ENCODE peak calls at places on chromosomes 5 and 9, in six cellular contexts. J is GM12878, O is Peyer's patch, D is PC-3, W is sigmoid colon, M is lower lobe of right lung. Y is an unnamed sample.

GRCh38 chr5:155530046-155530445 is 516.5 kb downstream of the KIF4B start:
- DNase-seq in J (no peak), O (no peak), D (no peak), W (no peak), M (no peak), Y (no peak)

GRCh38 chr9:92385001-92385400 is 19.4 kb downstream of the OGN start:
- DNase-seq in J (no peak), O (no peak), D (no peak), W (no peak), M (no peak), Y (no peak)

GRCh38 chr5:122236270-122236669 is 75.8 kb upstream of the SNCAIP start:
- DNase-seq in J (no peak), O (no peak), D (peak; percentile 59), W (no peak), M (no peak), Y (no peak)

GRCh38 chr5:75617746-75618352 is 6.6 kb downstream of the ANKDD1B start:
- DNase-seq in J (no peak), O (no peak), D (no peak), W (no peak), M (no peak), Y (no peak)

GRCh38 chr5:134072471-134073220 is 41.8 kb upstream of the TCF7 start:
- DNase-seq in J (no peak), O (no peak), D (no peak), W (no peak), M (no peak), Y (no peak)

GRCh38 chr9:121510766-121511555 is 11.3 kb upstream of the GGTA1 start:
- DNase-seq in J (no peak), O (no peak), D (no peak), W (no peak), M (no peak), Y (no peak)

GRCh38 chr9:105608685-105609598 is 51.0 kb downstream of the FKTN start:
- DNase-seq in J (peak; percentile 4), O (no peak), D (peak; percentile 55), W (no peak), M (no peak), Y (peak; percentile 77)

GRCh38 chr9:28915256-28915930 is 1342.1 kb upstream of the C9orf72 start:
- DNase-seq in J (no peak), O (no peak), D (peak; percentile 83), W (no peak), M (no peak), Y (peak; percentile 1)

GRCh38 chr9:68887232-68887631 is 126.7 kb downstream of the PRKACG start:
- DNase-seq in J (no peak), O (no peak), D (no peak), W (no peak), M (no peak), Y (no peak)

GRCh38 chr9:127539982-127540663 is 72.0 kb upstream of the STXBP1 start:
- DNase-seq in J (no peak), O (no peak), D (no peak), W (no peak), M (no peak), Y (no peak)

GRCh38 chr5:129122560-129122959 is 28.0 kb downstream of the ISOC1 start:
- DNase-seq in J (no peak), O (no peak), D (peak; percentile 65), W (no peak), M (no peak), Y (no peak)

GRCh38 chr5:10789726-10790125 is 28.7 kb upstream of the DAP start:
- DNase-seq in J (no peak), O (no peak), D (no peak), W (no peak), M (no peak), Y (no peak)

GRCh38 chr5:108339220-108339619 is 42.7 kb downstream of the FBXL17 start:
- DNase-seq in J (no peak), O (no peak), D (peak; percentile 73), W (no peak), M (no peak), Y (peak; percentile 25)

GRCh38 chr9:73037613-73038012 is 84.8 kb upstream of the ALDH1A1 start:
- DNase-seq in J (no peak), O (no peak), D (no peak), W (no peak), M (no peak), Y (no peak)

GRCh38 chr9:118529624-118530214 is 825.5 kb downstream of the TLR4 start:
- DNase-seq in J (peak; percentile 62), O (no peak), D (no peak), W (no peak), M (no peak), Y (no peak)

GRCh38 chr9:73869261-73869660 is 627.9 kb upstream of the RORB start:
- DNase-seq in J (peak; percentile 30), O (no peak), D (peak; percentile 69), W (no peak), M (no peak), Y (peak; percentile 16)

GRCh38 chr5:141647242-141647641 is 4.0 kb downstream of the FCHSD1 start:
- DNase-seq in J (no peak), O (no peak), D (no peak), W (no peak), M (no peak), Y (no peak)

GRCh38 chr9:135156525-135157510 is 69.3 kb downstream of the OLFM1 start:
- DNase-seq in J (no peak), O (no peak), D (peak; percentile 6), W (no peak), M (peak; percentile 59), Y (peak; percentile 19)

GRCh38 chr5:7759951-7760580 is 90.9 kb downstream of the CFAP90 start:
- DNase-seq in J (no peak), O (no peak), D (no peak), W (no peak), M (no peak), Y (no peak)

GRCh38 chr9:76200730-76201129 is 193.5 kb downstream of the RFK start:
- DNase-seq in J (no peak), O (no peak), D (no peak), W (no peak), M (no peak), Y (no peak)

GRCh38 chr5:172494630-172495505 is 40.5 kb upstream of the SH3PXD2B start:
- DNase-seq in J (no peak), O (no peak), D (no peak), W (peak; percentile 42), M (no peak), Y (no peak)

GRCh38 chr5:15421798-15422456 is 78.1 kb upstream of the FBXL7 start:
- DNase-seq in J (no peak), O (no peak), D (no peak), W (no peak), M (no peak), Y (no peak)

GRCh38 chr9:76773051-76773450 is 8.8 kb downstream of the PCA3 start:
- DNase-seq in J (no peak), O (no peak), D (no peak), W (no peak), M (no peak), Y (no peak)

GRCh38 chr9:136921307-136921706 is 23.2 kb downstream of the FBXW5 start:
- DNase-seq in J (no peak), O (no peak), D (no peak), W (no peak), M (no peak), Y (no peak)

GRCh38 chr9:136922540-136922939 is 22.0 kb downstream of the FBXW5 start:
- DNase-seq in J (no peak), O (no peak), D (no peak), W (no peak), M (no peak), Y (no peak)

GRCh38 chr9:136921718-136922117 is 22.8 kb downstream of the FBXW5 start:
- DNase-seq in J (no peak), O (no peak), D (no peak), W (no peak), M (no peak), Y (no peak)

GRCh38 chr9:136920069-136920468 is 24.5 kb downstream of the FBXW5 start:
- DNase-seq in J (no peak), O (no peak), D (no peak), W (no peak), M (no peak), Y (no peak)

DNA sequence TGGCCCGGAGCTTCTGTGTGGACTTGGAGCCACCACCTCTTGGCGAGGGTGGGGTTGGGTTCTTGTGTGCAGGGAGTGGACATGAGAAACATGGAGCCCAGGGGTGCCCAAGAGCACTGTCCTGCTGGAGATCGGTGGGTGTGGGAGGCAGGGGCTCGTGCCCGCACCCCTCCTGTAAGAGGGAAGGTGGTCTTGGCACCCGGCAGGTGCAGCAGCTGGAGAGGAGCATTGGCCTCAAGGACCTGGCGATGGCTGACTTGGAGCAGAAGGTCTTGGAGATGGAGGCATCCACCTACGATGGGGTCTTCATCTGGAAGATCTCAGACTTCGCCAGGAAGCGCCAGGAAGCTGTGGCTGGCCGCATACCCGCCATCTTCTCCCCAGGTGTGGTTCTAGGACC is 23.7 kb downstream of the FBXW5 start:
- DNase-seq in J (no peak), O (no peak), D (no peak), W (no peak), M (no peak), Y (no peak)
- H3K36me3 ChIP-seq in J (peaks cover 40% of the 10 kb centered on the region), O (peaks cover 82% of the 10 kb centered on the region), D (peaks cover 10% of the 10 kb centered on the region), W (peaks cover 27% of the 10 kb centered on the region), M (peaks cover 69% of the 10 kb centered on the region), Y (peaks cover 14% of the 10 kb centered on the region)

DNA sequence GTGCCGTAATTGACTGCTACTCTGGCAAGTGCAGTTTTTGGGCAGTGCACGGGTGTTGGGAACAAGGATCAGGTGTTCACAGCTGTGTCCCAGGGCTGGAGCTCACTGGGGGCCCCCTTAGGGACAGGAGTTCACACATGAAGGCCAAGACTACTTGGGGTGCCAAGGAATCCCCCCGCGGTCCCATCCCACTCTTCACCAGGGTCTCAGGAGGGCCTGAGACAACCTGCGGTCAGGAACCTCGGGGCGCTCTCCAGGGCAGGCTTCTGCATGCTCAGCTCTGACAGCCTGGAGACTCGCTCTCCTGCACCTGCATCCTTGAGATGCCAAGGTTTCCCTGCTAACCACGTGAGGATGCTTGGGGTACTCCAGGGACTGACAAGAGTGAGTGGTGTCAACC is 2.3 kb upstream of the MAN1B1 start:
- DNase-seq in J (no peak), O (no peak), D (no peak), W (peak; percentile 63), M (no peak), Y (no peak)
- H3K27ac ChIP-seq in J (no peak overlapping the region), O (no peak overlapping the region), D (peak overlapping the region; percentile 84), W (no peak overlapping the region), M (no peak overlapping the region), Y (no peak overlapping the region)

DNA sequence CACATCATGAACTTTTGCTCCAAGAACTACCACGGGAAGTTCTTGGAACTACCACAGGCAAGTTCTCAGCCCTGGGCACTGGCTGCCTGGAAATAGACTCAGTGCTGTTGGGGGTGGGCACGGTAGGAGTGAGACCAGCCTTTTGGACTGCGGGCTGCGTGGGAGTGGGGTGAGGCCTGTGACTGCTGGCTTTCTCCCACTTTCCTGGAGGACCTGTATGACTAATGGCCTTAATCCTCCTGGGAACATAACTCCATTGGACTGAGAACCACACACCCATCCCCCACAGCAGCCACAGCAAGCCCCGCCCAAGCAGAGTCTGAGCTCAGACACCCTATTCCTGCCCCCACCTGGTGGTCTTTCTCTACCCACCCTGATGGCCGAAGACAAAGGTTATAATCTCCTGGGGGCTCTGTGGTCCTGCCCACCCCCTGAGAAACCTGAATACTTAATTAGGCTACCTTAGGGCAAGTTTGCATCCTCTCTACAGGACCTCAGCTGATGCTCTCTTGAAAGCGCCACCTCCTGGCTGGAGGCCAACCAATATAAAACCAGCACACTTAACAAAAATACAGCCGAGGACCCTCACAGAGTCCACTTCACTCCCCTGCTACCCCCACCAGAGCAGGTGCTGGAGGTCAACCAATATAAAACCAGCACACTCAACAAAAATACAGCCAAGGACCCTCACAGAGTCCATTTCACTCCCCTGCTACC is 112.6 kb downstream of the CACNA1B start:
- DNase-seq in J (no peak), O (no peak), D (no peak), W (peak; percentile 37), M (no peak), Y (no peak)
- H3K4me3 ChIP-seq in J (no peak overlapping the region), O (no peak overlapping the region), D (no peak overlapping the region), W (no peak overlapping the region), M (no peak overlapping the region), Y (no peak overlapping the region)

GRCh38 chr5:83559141-83559785 is 87.7 kb downstream of the VCAN start:
- DNase-seq in J (no peak), O (no peak), D (no peak), W (no peak), M (no peak), Y (no peak)
- H3K36me3 ChIP-seq in J (no peaks in the 10 kb centered on the region), O (no peaks in the 10 kb centered on the region), D (no peaks in the 10 kb centered on the region), W (no peaks in the 10 kb centered on the region), M (no peaks in the 10 kb centered on the region), Y (no peaks in the 10 kb centered on the region)

Y was measured in small intestine.